ENCODE peak calls at places on chromosomes 4 and X, in nine cellular contexts. B is ovary, D is K562, Z is stomach, J is SK-N-SH, A is sigmoid colon, G is HepG2, Y is tibial nerve, I is transverse colon. F is an unnamed sample.
A peak's percentile ranks its signal among the peaks of the same experiment; 100 is the strongest.

GRCh38 chr4:8173641-8174242 is 15.1 kb upstream of the ABLIM2 start:
- DNase-seq in B (no peak), D (no peak), Z (no peak), J (no peak), A (no peak), G (no peak), Y (no peak), I (no peak), F (no peak)

GRCh38 chr4:78864405-78865024 is 74.7 kb downstream of the PAQR3 start:
- DNase-seq in B (no peak), D (peak; percentile 24), Z (no peak), J (peak; percentile 34), A (no peak), G (peak; percentile 74), Y (no peak), I (no peak), F (no peak)

GRCh38 chr4:84901745-84902283 is 64.7 kb downstream of the WDFY3 start:
- DNase-seq in B (no peak), D (no peak), Z (no peak), J (peak; percentile 11), A (no peak), G (no peak), Y (no peak), I (no peak), F (no peak)

GRCh38 chrX:97524997-97525396 is 641.3 kb downstream of the RPA4 start:
- DNase-seq in B (no peak), D (no peak), Z (no peak), J (no peak), A (no peak), G (no peak), Y (no peak), I (no peak), F (no peak)

GRCh38 chr4:92359481-92359880 is 55.7 kb downstream of the GRID2 start:
- DNase-seq in B (no peak), D (no peak), Z (peak; percentile 28), J (no peak), A (no peak), G (no peak), Y (no peak), I (no peak), F (no peak)

GRCh38 chr4:1684756-1685603 is 867 bp upstream of the FAM53A start:
- DNase-seq in B (peak; percentile 42), D (no peak), Z (no peak), J (no peak), A (no peak), G (no peak), Y (no peak), I (peak; percentile 32), F (no peak)

GRCh38 chr4:78788005-78788889 is 12.1 kb downstream of the BMP2K start:
- DNase-seq in B (no peak), D (no peak), Z (no peak), J (no peak), A (no peak), G (no peak), Y (no peak), I (no peak), F (no peak)

GRCh38 chrX:103063918-103064434 is at the start of gene BEX1:
- DNase-seq in B (peak; percentile 48), D (no peak), Z (peak; percentile 37), J (peak; percentile 86), A (peak; percentile 72), G (peak; percentile 35), Y (no peak), I (peak; percentile 11), F (no peak)

GRCh38 chrX:20742106-20742505 is 475.4 kb upstream of the RPS6KA3 start:
- DNase-seq in B (no peak), D (no peak), Z (no peak), J (peak; percentile 5), A (no peak), G (no peak), Y (no peak), I (no peak), F (no peak)

GRCh38 chrX:119684916-119685224 is 8.1 kb downstream of the SEPTIN6 start:
- DNase-seq in B (no peak), D (no peak), Z (no peak), J (no peak), A (no peak), G (no peak), Y (no peak), I (no peak), F (no peak)

GRCh38 chr4:97159625-97160024 is 983.7 kb downstream of the STPG2 start:
- DNase-seq in B (no peak), D (no peak), Z (no peak), J (no peak), A (no peak), G (no peak), Y (no peak), I (peak; percentile 11), F (no peak)

GRCh38 chr4:24210332-24210902 is 320.6 kb upstream of the PPARGC1A start:
- DNase-seq in B (peak; percentile 44), D (no peak), Z (no peak), J (no peak), A (peak; percentile 70), G (no peak), Y (peak; percentile 60), I (peak; percentile 8), F (peak; percentile 86)
- TF ChIP-seq EP300 in B (peak; percentile 37), D (no peak), Z (peak; percentile 35), J (no peak), A (no peak), G (no peak), Y (peak; percentile 97), I (no peak), F (no peak)

GRCh38 chr4:70667710-70668535 is 1.6 kb upstream of the JCHAIN start:
- DNase-seq in B (no peak), D (no peak), Z (no peak), J (no peak), A (no peak), G (no peak), Y (no peak), I (no peak), F (no peak)
- H3K4me1 ChIP-seq in B (no peaks in the 10 kb centered on the region), D (no peaks in the 10 kb centered on the region), Z (no peaks in the 10 kb centered on the region), J (no peaks in the 10 kb centered on the region), A (no peaks in the 10 kb centered on the region), G (no peaks in the 10 kb centered on the region), Y (no peaks in the 10 kb centered on the region), I (no peaks in the 10 kb centered on the region), F (no peaks in the 10 kb centered on the region)

GRCh38 chr4:76252271-76252653 is 741 bp downstream of the FAM47E start:
- DNase-seq in B (no peak), D (no peak), Z (no peak), J (no peak), A (no peak), G (no peak), Y (no peak), I (no peak), F (no peak)
- TF ChIP-seq EP300 in B (no peak), D (no peak), Z (no peak), J (no peak), A (no peak), G (no peak), Y (no peak), I (no peak), F (no peak)

GRCh38 chr4:153530996-153531375 is 64.8 kb downstream of the TMEM131L start:
- DNase-seq in B (no peak), D (no peak), Z (no peak), J (peak; percentile 31), A (no peak), G (no peak), Y (no peak), I (no peak), F (no peak)

GRCh38 chr4:153530284-153530995 is 64.3 kb downstream of the TMEM131L start:
- DNase-seq in B (no peak), D (no peak), Z (no peak), J (no peak), A (no peak), G (no peak), Y (no peak), I (no peak), F (no peak)

GRCh38 chr4:153528705-153529493 is 62.7 kb downstream of the TMEM131L start:
- DNase-seq in B (no peak), D (peak; percentile 83), Z (no peak), J (no peak), A (no peak), G (no peak), Y (no peak), I (no peak), F (no peak)

GRCh38 chr4:153527690-153528089 is 61.5 kb downstream of the TMEM131L start:
- DNase-seq in B (no peak), D (no peak), Z (no peak), J (no peak), A (no peak), G (no peak), Y (no peak), I (no peak), F (no peak)

GRCh38 chr4:153529646-153530045 is 63.5 kb downstream of the TMEM131L start:
- DNase-seq in B (no peak), D (no peak), Z (no peak), J (no peak), A (no peak), G (no peak), Y (no peak), I (no peak), F (no peak)
- H3K4me1 ChIP-seq in B (peaks cover 3% of the 10 kb centered on the region), D (peaks cover 9% of the 10 kb centered on the region), Z (peaks cover 7% of the 10 kb centered on the region), J (peaks cover 3% of the 10 kb centered on the region), A (no peaks in the 10 kb centered on the region), G (no peaks in the 10 kb centered on the region), Y (peaks cover 21% of the 10 kb centered on the region), I (peaks cover 52% of the 10 kb centered on the region), F (peaks cover 16% of the 10 kb centered on the region)

DNA sequence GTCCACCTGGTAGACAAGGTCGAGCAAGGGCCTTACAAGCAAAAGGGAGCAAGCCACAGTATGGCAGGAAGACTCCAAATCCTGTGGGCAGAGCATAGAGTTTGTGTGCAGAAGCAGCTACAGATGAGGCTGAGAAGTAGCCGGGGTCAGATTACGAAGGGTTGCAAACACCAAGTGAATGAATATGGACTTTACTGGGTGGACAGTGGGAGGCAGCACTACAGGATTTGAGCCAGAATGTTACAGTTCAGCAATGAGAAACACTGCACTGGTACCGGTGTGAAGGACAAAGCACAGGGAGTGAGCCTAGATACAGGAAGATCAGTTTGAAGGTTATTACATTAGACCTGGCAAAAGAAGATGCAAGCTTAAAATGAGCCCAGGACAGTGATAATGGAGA is 46.1 kb upstream of the HOPX start:
- DNase-seq in B (no peak), D (no peak), Z (no peak), J (no peak), A (no peak), G (no peak), Y (no peak), I (no peak), F (no peak)
- TF ChIP-seq EP300 in B (no peak), D (no peak), Z (no peak), J (no peak), A (no peak), G (no peak), Y (no peak), I (no peak), F (no peak)

DNA sequence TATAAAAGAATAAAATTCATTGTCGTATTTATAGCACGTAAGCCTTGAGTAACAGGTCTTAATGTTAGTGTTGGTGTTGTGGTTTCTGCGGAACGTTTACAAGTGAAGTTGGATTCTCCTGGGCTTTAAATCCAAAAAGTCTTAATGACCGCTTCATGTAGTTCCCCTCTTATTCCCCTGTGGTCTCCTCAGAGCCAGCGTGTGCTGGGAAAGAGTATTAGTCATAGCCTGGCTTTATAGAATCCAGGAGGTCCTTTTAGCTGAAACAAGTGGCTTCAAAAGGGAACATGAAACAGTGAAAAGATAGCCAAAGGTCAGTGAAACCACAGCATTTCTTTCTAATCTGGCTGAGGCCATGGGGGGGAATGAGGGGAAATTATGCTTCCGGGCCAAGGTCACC is 79.1 kb downstream of the CLCN4 start:
- DNase-seq in B (no peak), D (no peak), Z (no peak), J (no peak), A (no peak), G (peak; percentile 3), Y (no peak), I (no peak), F (no peak)
- H3K4me1 ChIP-seq in B (no peaks in the 10 kb centered on the region), D (no peaks in the 10 kb centered on the region), Z (no peaks in the 10 kb centered on the region), J (peaks cover 7% of the 10 kb centered on the region), A (no peaks in the 10 kb centered on the region), G (no peaks in the 10 kb centered on the region), Y (no peaks in the 10 kb centered on the region), I (no peaks in the 10 kb centered on the region), F (peaks cover 6% of the 10 kb centered on the region)

GRCh38 chrX:134026732-134027311 is 41.4 kb upstream of the GPC3 start:
- DNase-seq in B (peak; percentile 31), D (peak; percentile 9), Z (peak; percentile 34), J (peak; percentile 31), A (peak; percentile 64), G (peak; percentile 84), Y (peak; percentile 19), I (peak; percentile 34), F (peak; percentile 53)
- TF ChIP-seq EP300 in B (no peak), D (no peak), Z (no peak), J (no peak), A (no peak), G (no peak), Y (no peak), I (no peak), F (no peak)

F was measured in suprapubic skin.